ENCODE peak calls at places on chromosomes 13 and 19, in eight cellular contexts. U is D721Med; Q is fibroblast of lung; P is Kasumi-1; R is stimulated activated CD4-positive, alpha-beta T cell treated with anti-CD3 and anti-CD28 coated beads, Interleukin-15, amount 100 ng/mL, for 1 hour; D is NT2/D1; O is HS-5; K is retina. X is an unnamed sample.

GRCh38 chr13:69856331-69856730 is 251.3 kb upstream of the ATXN8OS start:
- DNase-seq in P (no peak), K (no peak), O (no peak), U (no peak), Q (peak), D (no peak), R (no peak), X (no peak)

GRCh38 chr19:47231215-47232054 is 436 bp upstream of the BBC3 start:
- DNase-seq in O (no peak), R (peak), Q (peak), P (peak), U (peak), K (peak), D (no peak), X (peak)

GRCh38 chr13:73133536-73133935 is 74.7 kb downstream of the KLF5 start:
- DNase-seq in Q (peak), R (no peak), K (no peak), O (no peak), U (no peak), D (no peak), P (no peak), X (no peak)

GRCh38 chr19:610071-610800 is 20.6 kb downstream of the HCN2 start:
- DNase-seq in Q (no peak), K (no peak), O (no peak), U (no peak), R (no peak), D (no peak), P (peak), X (peak)

GRCh38 chr13:110017379-110017778 is 231.0 kb upstream of the IRS2 start:
- DNase-seq in D (peak), U (no peak), K (no peak), O (peak), Q (peak), R (no peak), P (no peak), X (peak)

GRCh38 chr19:343941-344624 is 513 bp downstream of the MIER2 start:
- DNase-seq in R (no peak), Q (peak), K (peak), D (no peak), O (no peak), U (peak), P (peak), X (no peak)

GRCh38 chr19:16197622-16198362 is at the start of gene AP1M1:
- DNase-seq in K (peak), U (peak), R (peak), P (peak), Q (peak), D (peak), O (peak), X (peak)

GRCh38 chr13:77388944-77389616 is 62.2 kb upstream of the MYCBP2 start:
- DNase-seq in O (no peak), K (no peak), R (no peak), Q (no peak), P (no peak), U (no peak), D (no peak), X (no peak)

GRCh38 chr19:58559275-58560006 is 1.0 kb upstream of the UBE2M start:
- DNase-seq in P (no peak), Q (peak), O (no peak), D (peak), R (no peak), U (peak), K (peak), X (peak)

GRCh38 chr19:35224681-35225604 is 3.6 kb downstream of the FAM187B start:
- DNase-seq in O (no peak), P (no peak), R (no peak), Q (no peak), D (no peak), K (peak), U (no peak), X (no peak)

GRCh38 chr13:91247768-91248167 is 99.7 kb upstream of the MIR17HG start:
- DNase-seq in R (no peak), Q (no peak), D (no peak), P (peak), O (no peak), K (no peak), U (no peak), X (no peak)

GRCh38 chr19:50658438-50659317 is 9.4 kb downstream of the C19orf81 start:
- DNase-seq in R (peak), P (peak), Q (peak), U (peak), O (peak), D (peak), K (peak), X (peak)

GRCh38 chr19:33686687-33687541 is 65.2 kb downstream of the CHST8 start:
- DNase-seq in Q (no peak), O (no peak), K (peak), R (no peak), P (no peak), U (no peak), D (no peak), X (no peak)

GRCh38 chr19:39200818-39201145 is 3.3 kb downstream of the SYCN start:
- DNase-seq in P (no peak), U (no peak), O (no peak), R (no peak), K (no peak), D (no peak), Q (no peak), X (no peak)

GRCh38 chr13:20359335-20359734 is 127.2 kb upstream of the GJB6 start:
- DNase-seq in D (no peak), R (no peak), Q (peak), P (no peak), O (peak), U (no peak), K (no peak), X (peak)

GRCh38 chr13:35987572-35988513 is 143.3 kb downstream of the DCLK1 start:
- DNase-seq in U (no peak), R (no peak), K (no peak), O (no peak), D (no peak), Q (no peak), P (no peak), X (peak)

GRCh38 chr13:50197705-50198104 is 182.5 kb downstream of the KCNRG start:
- DNase-seq in P (no peak), D (no peak), K (no peak), R (no peak), O (no peak), Q (peak), U (no peak), X (no peak)

GRCh38 chr13:101152184-101152583 is 264.1 kb downstream of the NALCN start:
- DNase-seq in O (no peak), P (no peak), R (no peak), D (no peak), K (no peak), Q (no peak), U (no peak), X (no peak)